ENCODE peak calls at places on chromosomes 6 and 20, in eight cellular contexts. One of them, this sample, is unnamed.

GRCh38 chr6:14638562-14638931 is 521.0 kb downstream of the CD83 start:
- DNase-seq in small intestine: no peak
- DNase-seq in NCI-H1105 treated with DMSO at 0.1 percent for 48 hours: no peak
- DNase-seq in AG09319: no peak
- DNase-seq in iris pigment epithelial cell: no peak
- DNase-seq in progenitor cell of endocrine pancreas: no peak
- DNase-seq in foreskin melanocyte: no peak
- DNase-seq in amygdala: no peak
- DNase-seq in this sample: no peak

GRCh38 chr6:57013501-57013900 is 33.0 kb upstream of the KIAA1586 start:
- DNase-seq in amygdala: no peak
- DNase-seq in AG09319: peak
- DNase-seq in iris pigment epithelial cell: peak
- DNase-seq in NCI-H1105 treated with DMSO at 0.1 percent for 48 hours: no peak
- DNase-seq in small intestine: no peak
- DNase-seq in foreskin melanocyte: peak
- DNase-seq in progenitor cell of endocrine pancreas: no peak
- DNase-seq in this sample: no peak

GRCh38 chr20:52118233-52118632 is 73.3 kb downstream of the ZFP64 start:
- DNase-seq in progenitor cell of endocrine pancreas: no peak
- DNase-seq in NCI-H1105 treated with DMSO at 0.1 percent for 48 hours: no peak
- DNase-seq in small intestine: no peak
- DNase-seq in amygdala: no peak
- DNase-seq in foreskin melanocyte: no peak
- DNase-seq in AG09319: no peak
- DNase-seq in iris pigment epithelial cell: no peak
- DNase-seq in this sample: no peak

GRCh38 chr6:102732908-102733307 is 1339.4 kb downstream of the GRIK2 start:
- DNase-seq in AG09319: no peak
- DNase-seq in small intestine: no peak
- DNase-seq in amygdala: no peak
- DNase-seq in NCI-H1105 treated with DMSO at 0.1 percent for 48 hours: no peak
- DNase-seq in progenitor cell of endocrine pancreas: no peak
- DNase-seq in iris pigment epithelial cell: peak
- DNase-seq in foreskin melanocyte: no peak
- DNase-seq in this sample: no peak

GRCh38 chr6:1175877-1176276 is 136.0 kb upstream of the FOXQ1 start:
- DNase-seq in AG09319: no peak
- DNase-seq in iris pigment epithelial cell: no peak
- DNase-seq in NCI-H1105 treated with DMSO at 0.1 percent for 48 hours: no peak
- DNase-seq in small intestine: no peak
- DNase-seq in progenitor cell of endocrine pancreas: no peak
- DNase-seq in amygdala: no peak
- DNase-seq in foreskin melanocyte: no peak
- DNase-seq in this sample: no peak

GRCh38 chr6:13065596-13065995 is 262.7 kb downstream of the TBC1D7 start:
- DNase-seq in small intestine: no peak
- DNase-seq in NCI-H1105 treated with DMSO at 0.1 percent for 48 hours: no peak
- DNase-seq in foreskin melanocyte: no peak
- DNase-seq in iris pigment epithelial cell: no peak
- DNase-seq in progenitor cell of endocrine pancreas: no peak
- DNase-seq in AG09319: no peak
- DNase-seq in amygdala: no peak
- DNase-seq in this sample: no peak

GRCh38 chr6:138227316-138227781 is 9.1 kb upstream of the PBOV1 start:
- DNase-seq in amygdala: no peak
- DNase-seq in iris pigment epithelial cell: no peak
- DNase-seq in foreskin melanocyte: peak
- DNase-seq in small intestine: peak
- DNase-seq in AG09319: no peak
- DNase-seq in progenitor cell of endocrine pancreas: no peak
- DNase-seq in NCI-H1105 treated with DMSO at 0.1 percent for 48 hours: no peak
- DNase-seq in this sample: peak

GRCh38 chr6:131548441-131548840 is 24.6 kb upstream of the ARG1 start:
- DNase-seq in foreskin melanocyte: no peak
- DNase-seq in AG09319: no peak
- DNase-seq in NCI-H1105 treated with DMSO at 0.1 percent for 48 hours: no peak
- DNase-seq in iris pigment epithelial cell: no peak
- DNase-seq in progenitor cell of endocrine pancreas: no peak
- DNase-seq in small intestine: no peak
- DNase-seq in amygdala: no peak
- DNase-seq in this sample: no peak

GRCh38 chr6:170093658-170094596 is 197.0 kb downstream of the DLL1 start:
- DNase-seq in NCI-H1105 treated with DMSO at 0.1 percent for 48 hours: no peak
- DNase-seq in progenitor cell of endocrine pancreas: no peak
- DNase-seq in AG09319: no peak
- DNase-seq in small intestine: no peak
- DNase-seq in iris pigment epithelial cell: no peak
- DNase-seq in foreskin melanocyte: no peak
- DNase-seq in amygdala: no peak
- DNase-seq in this sample: no peak

GRCh38 chr20:55094353-55094861 is 619.0 kb downstream of the DOK5 start:
- DNase-seq in NCI-H1105 treated with DMSO at 0.1 percent for 48 hours: no peak
- DNase-seq in iris pigment epithelial cell: no peak
- DNase-seq in AG09319: no peak
- DNase-seq in progenitor cell of endocrine pancreas: no peak
- DNase-seq in amygdala: no peak
- DNase-seq in small intestine: no peak
- DNase-seq in foreskin melanocyte: no peak
- DNase-seq in this sample: no peak

GRCh38 chr6:119037941-119038623 is 40.4 kb downstream of the FAM184A start:
- DNase-seq in small intestine: no peak
- DNase-seq in progenitor cell of endocrine pancreas: no peak
- DNase-seq in NCI-H1105 treated with DMSO at 0.1 percent for 48 hours: peak
- DNase-seq in AG09319: no peak
- DNase-seq in amygdala: no peak
- DNase-seq in iris pigment epithelial cell: no peak
- DNase-seq in foreskin melanocyte: no peak
- DNase-seq in this sample: no peak

GRCh38 chr20:10319855-10320254 is 101.2 kb downstream of the SNAP25 start:
- DNase-seq in small intestine: no peak
- DNase-seq in progenitor cell of endocrine pancreas: no peak
- DNase-seq in foreskin melanocyte: no peak
- DNase-seq in amygdala: no peak
- DNase-seq in NCI-H1105 treated with DMSO at 0.1 percent for 48 hours: no peak
- DNase-seq in AG09319: no peak
- DNase-seq in iris pigment epithelial cell: no peak
- DNase-seq in this sample: no peak

GRCh38 chr6:99066041-99066440 is 118.3 kb upstream of the FBXL4 start:
- DNase-seq in progenitor cell of endocrine pancreas: no peak
- DNase-seq in NCI-H1105 treated with DMSO at 0.1 percent for 48 hours: no peak
- DNase-seq in small intestine: no peak
- DNase-seq in iris pigment epithelial cell: no peak
- DNase-seq in foreskin melanocyte: no peak
- DNase-seq in AG09319: no peak
- DNase-seq in amygdala: no peak
- DNase-seq in this sample: no peak

GRCh38 chr20:59696476-59696875 is 92.1 kb downstream of the PHACTR3 start:
- DNase-seq in AG09319: no peak
- DNase-seq in amygdala: peak
- DNase-seq in progenitor cell of endocrine pancreas: no peak
- DNase-seq in small intestine: no peak
- DNase-seq in iris pigment epithelial cell: no peak
- DNase-seq in foreskin melanocyte: no peak
- DNase-seq in NCI-H1105 treated with DMSO at 0.1 percent for 48 hours: no peak
- DNase-seq in this sample: no peak

GRCh38 chr6:126293891-126294524 is 45.9 kb upstream of the CENPW start:
- DNase-seq in AG09319: no peak
- DNase-seq in iris pigment epithelial cell: no peak
- DNase-seq in progenitor cell of endocrine pancreas: no peak
- DNase-seq in foreskin melanocyte: no peak
- DNase-seq in small intestine: no peak
- DNase-seq in amygdala: no peak
- DNase-seq in NCI-H1105 treated with DMSO at 0.1 percent for 48 hours: no peak
- DNase-seq in this sample: no peak

GRCh38 chr20:59063358-59064213 is 21.0 kb upstream of the PRELID3B start:
- DNase-seq in foreskin melanocyte: no peak
- DNase-seq in small intestine: no peak
- DNase-seq in iris pigment epithelial cell: peak
- DNase-seq in AG09319: no peak
- DNase-seq in NCI-H1105 treated with DMSO at 0.1 percent for 48 hours: peak
- DNase-seq in amygdala: no peak
- DNase-seq in progenitor cell of endocrine pancreas: no peak
- DNase-seq in this sample: no peak

GRCh38 chr6:40348591-40348990 is 238.6 kb downstream of the LRFN2 start:
- DNase-seq in amygdala: no peak
- DNase-seq in AG09319: no peak
- DNase-seq in NCI-H1105 treated with DMSO at 0.1 percent for 48 hours: no peak
- DNase-seq in foreskin melanocyte: no peak
- DNase-seq in progenitor cell of endocrine pancreas: peak
- DNase-seq in small intestine: no peak
- DNase-seq in iris pigment epithelial cell: no peak
- DNase-seq in this sample: no peak

GRCh38 chr6:37258716-37259115 is 772 bp upstream of the TMEM217 start:
- DNase-seq in progenitor cell of endocrine pancreas: no peak
- DNase-seq in foreskin melanocyte: no peak
- DNase-seq in NCI-H1105 treated with DMSO at 0.1 percent for 48 hours: no peak
- DNase-seq in AG09319: no peak
- DNase-seq in amygdala: no peak
- DNase-seq in small intestine: no peak
- DNase-seq in iris pigment epithelial cell: no peak
- DNase-seq in this sample: no peak

GRCh38 chr6:41922154-41922553 is 855 bp downstream of the BYSL start:
- DNase-seq in NCI-H1105 treated with DMSO at 0.1 percent for 48 hours: no peak
- DNase-seq in AG09319: no peak
- DNase-seq in amygdala: no peak
- DNase-seq in progenitor cell of endocrine pancreas: no peak
- DNase-seq in small intestine: no peak
- DNase-seq in iris pigment epithelial cell: no peak
- DNase-seq in foreskin melanocyte: no peak
- DNase-seq in this sample: no peak